ENCODE peak calls at places on chromosome 7, in seven cellular contexts. Y is adrenal gland, S is cardiac fibroblast, W is AG09309, L is A549, G is WTC11, T is bronchial epithelial cell. N is an unnamed sample.

GRCh38 chr7:53306846-53307245 is 271.4 kb downstream of the POM121L12 start:
- DNase-seq in G (no peak), T (peak), S (no peak), L (no peak), W (no peak), Y (no peak), N (no peak)

GRCh38 chr7:87959336-87959735 is 25.3 kb downstream of the ADAM22 start:
- DNase-seq in Y (no peak), T (no peak), G (no peak), S (no peak), L (no peak), W (no peak), N (no peak)

GRCh38 chr7:2145835-2146580 is 86.7 kb downstream of the MAD1L1 start:
- DNase-seq in L (no peak), Y (no peak), S (no peak), W (no peak), G (no peak), T (no peak), N (no peak)

GRCh38 chr7:3561908-3562307 is 260.9 kb downstream of the SDK1 start:
- DNase-seq in L (no peak), G (no peak), Y (no peak), W (no peak), S (no peak), T (peak), N (no peak)

GRCh38 chr7:12646139-12646538 is 41.3 kb upstream of the ARL4A start:
- DNase-seq in G (no peak), L (no peak), S (peak), Y (no peak), W (peak), T (no peak), N (no peak)

GRCh38 chr7:17769918-17770317 is 170.4 kb downstream of the SNX13 start:
- DNase-seq in L (peak), Y (peak), G (peak), W (peak), S (peak), T (peak), N (peak)

GRCh38 chr7:81709836-81710235 is 60.0 kb downstream of the HGF start:
- DNase-seq in G (no peak), S (no peak), W (no peak), T (no peak), Y (no peak), L (peak), N (no peak)

GRCh38 chr7:50644114-50644513 is 78.9 kb upstream of the DDC start:
- DNase-seq in G (no peak), S (no peak), L (no peak), W (no peak), Y (no peak), T (no peak), N (no peak)

GRCh38 chr7:111919690-111920179 is 286.5 kb downstream of the DOCK4 start:
- DNase-seq in S (peak), G (no peak), T (peak), L (no peak), W (no peak), Y (no peak), N (no peak)

GRCh38 chr7:148535227-148535626 is 55.3 kb upstream of the C7orf33 start:
- DNase-seq in G (no peak), W (no peak), T (no peak), Y (no peak), L (peak), S (no peak), N (peak)

GRCh38 chr7:44823266-44823781 is 24.6 kb downstream of the H2AZ2 start:
- DNase-seq in G (no peak), S (no peak), Y (no peak), L (no peak), W (no peak), T (no peak), N (no peak)

GRCh38 chr7:107404740-107405537 is 64.9 kb upstream of the GPR22 start:
- DNase-seq in T (peak), G (no peak), S (no peak), Y (no peak), L (no peak), W (no peak), N (no peak)

GRCh38 chr7:787332-788240 is 44.7 kb upstream of the SUN1 start:
- DNase-seq in L (no peak), S (no peak), T (no peak), W (no peak), G (peak), Y (no peak), N (no peak)
- TF ChIP-seq CTCF in L (no peak), S (no peak), T (no peak), W (no peak), G (no peak), Y (no peak), N (no peak)

DNA sequence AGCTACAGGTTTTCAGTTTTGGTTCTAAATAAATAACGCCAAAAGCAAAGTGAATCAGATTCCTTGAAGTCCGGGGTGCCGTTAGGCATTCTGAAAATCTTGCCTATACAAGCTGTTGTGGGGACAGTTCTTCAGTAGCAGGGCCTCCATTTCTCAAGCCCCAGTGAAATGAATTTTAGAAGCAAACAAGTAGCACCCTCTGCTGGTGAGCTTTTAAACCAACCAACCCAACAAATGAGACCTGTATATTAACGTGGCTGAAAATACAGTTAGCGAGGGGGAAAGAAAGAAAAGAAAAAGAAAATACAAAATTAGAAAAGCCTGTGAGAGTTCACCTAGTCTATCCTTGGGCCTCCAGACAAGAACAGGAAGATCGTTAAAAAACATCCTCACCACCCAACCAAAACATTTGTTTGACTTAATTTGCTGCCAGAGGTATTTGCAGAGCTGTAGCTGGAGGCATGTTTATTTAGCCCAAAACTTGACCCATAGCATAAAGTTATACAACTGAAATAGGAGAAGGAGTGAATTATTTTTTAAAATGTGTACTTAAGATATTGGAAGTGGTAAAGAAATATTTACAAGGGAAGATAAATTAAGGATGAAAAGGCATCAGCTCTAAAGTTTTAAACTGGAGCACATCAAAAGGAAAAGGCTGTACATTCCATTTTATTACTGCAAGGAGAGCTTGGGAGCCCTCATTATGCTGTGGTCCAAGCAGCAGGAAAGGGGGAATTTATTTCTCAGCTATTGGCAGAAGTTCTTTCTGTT is 98.9 kb downstream of the DYNC1I1 start:
- DNase-seq in W (peak), T (peak), S (peak), L (peak), G (peak), Y (peak), N (peak)
- TF ChIP-seq CTCF in W (peak), T (peak), S (peak), L (peak), G (peak), Y (peak), N (peak)

GRCh38 chr7:116591202-116592040 is 66.6 kb downstream of the CAV1 start:
- DNase-seq in Y (no peak), T (peak), W (no peak), G (no peak), S (peak), L (peak), N (no peak)
- TF ChIP-seq CTCF in Y (peak), T (peak), W (peak), G (peak), S (peak), L (peak), N (peak)

GRCh38 chr7:16471933-16472332 is 6.4 kb upstream of the SOSTDC1 start:
- DNase-seq in Y (no peak), T (no peak), W (no peak), G (no peak), L (no peak), S (no peak), N (no peak)
- TF ChIP-seq CTCF in Y (no peak), T (no peak), W (no peak), G (no peak), L (no peak), S (no peak), N (no peak)

GRCh38 chr7:84236398-84236797 is 41.8 kb upstream of the SEMA3A start:
- DNase-seq in T (peak), S (peak), G (no peak), Y (no peak), W (no peak), L (no peak), N (no peak)

GRCh38 chr7:84230491-84230890 is 35.9 kb upstream of the SEMA3A start:
- DNase-seq in W (no peak), S (no peak), L (no peak), Y (no peak), T (no peak), G (no peak), N (no peak)

GRCh38 chr7:84231157-84231556 is 36.6 kb upstream of the SEMA3A start:
- DNase-seq in S (peak), T (peak), Y (no peak), G (no peak), W (no peak), L (no peak), N (no peak)

GRCh38 chr7:84228526-84228925 is 33.9 kb upstream of the SEMA3A start:
- DNase-seq in G (no peak), L (no peak), Y (no peak), W (no peak), T (no peak), S (no peak), N (no peak)

DNA sequence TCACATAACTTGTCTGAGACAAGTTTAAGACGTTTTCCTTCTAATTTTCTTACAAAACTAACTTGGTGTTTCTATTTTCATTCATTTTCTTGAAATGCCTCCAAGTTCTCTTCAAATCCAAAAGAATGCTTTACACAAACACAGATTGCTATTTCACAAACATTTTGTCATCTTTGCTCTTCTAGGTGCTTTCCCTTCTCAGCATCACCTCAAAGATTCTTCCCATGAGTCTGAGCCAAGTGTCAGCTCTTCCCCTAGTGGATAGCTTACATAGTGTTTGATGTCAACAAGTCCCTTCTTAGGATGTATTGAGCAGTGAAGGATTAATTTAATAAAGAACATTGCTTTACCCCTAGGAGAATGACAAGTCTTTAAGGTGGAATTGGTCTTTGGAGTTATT is 38.1 kb upstream of the SEMA3A start:
- DNase-seq in G (no peak), L (peak), Y (no peak), S (peak), T (peak), W (peak), N (no peak)
- TF ChIP-seq CTCF in G (no peak), L (no peak), Y (no peak), S (peak), T (no peak), W (peak), N (no peak)

DNA sequence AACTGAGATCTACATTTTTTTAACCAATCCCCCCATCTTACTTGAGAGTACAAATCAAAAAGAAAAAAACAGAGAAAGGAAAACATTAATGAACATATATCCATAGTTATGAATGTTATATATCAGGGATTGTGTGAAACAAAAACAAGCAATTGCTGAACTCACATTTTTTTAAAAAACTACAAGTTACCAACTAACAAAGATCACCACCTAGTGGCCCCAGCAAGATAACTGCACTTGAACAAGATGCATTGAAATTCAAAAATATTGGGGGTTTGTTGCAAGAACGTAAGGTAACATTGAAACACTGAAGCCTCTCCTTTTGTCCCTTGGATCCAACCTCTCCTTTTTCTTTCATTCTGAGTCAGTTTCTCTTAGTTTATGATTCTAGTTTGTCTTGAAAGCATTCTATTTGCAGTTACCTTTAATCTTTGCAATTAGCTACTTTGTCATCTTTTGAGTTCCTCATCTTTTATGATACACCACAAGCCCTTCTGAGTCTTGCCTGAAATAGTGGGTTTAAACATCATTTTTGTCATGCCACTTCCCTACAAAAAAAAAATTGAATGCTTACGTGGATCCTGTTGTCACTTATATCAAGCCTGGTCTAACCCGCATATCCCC is 87.3 kb upstream of the TES start:
- DNase-seq in W (peak), T (peak), G (no peak), Y (no peak), L (peak), S (peak), N (peak)
- TF ChIP-seq CTCF in W (peak), T (peak), G (peak), Y (peak), L (peak), S (peak), N (peak)

GRCh38 chr7:522071-522937 is 2.7 kb upstream of the PDGFA start:
- DNase-seq in S (peak), Y (peak), L (no peak), T (peak), W (no peak), G (peak), N (peak)
- TF ChIP-seq CTCF in S (no peak), Y (no peak), L (no peak), T (no peak), W (no peak), G (no peak), N (no peak)

DNA sequence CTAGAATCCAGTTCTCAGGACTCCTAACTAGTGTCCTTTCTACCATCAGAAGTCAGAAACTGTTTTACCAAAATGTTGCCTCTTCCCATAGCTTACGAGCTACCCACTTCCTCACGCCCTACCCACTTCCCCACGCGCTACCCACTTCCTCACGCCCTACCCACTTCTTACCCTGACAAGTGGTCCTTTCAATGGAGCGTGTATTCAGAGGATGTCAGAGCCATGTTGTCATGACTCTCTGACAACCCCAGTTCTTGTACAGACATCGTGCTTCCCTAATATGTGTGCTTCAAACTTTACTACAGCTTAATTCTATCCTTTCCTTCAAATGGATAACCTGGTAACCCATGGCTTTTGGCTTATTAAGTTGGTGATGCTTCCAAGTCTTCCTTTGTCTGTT is 84.8 kb upstream of the PHF14 start:
- DNase-seq in Y (no peak), L (no peak), G (no peak), T (no peak), S (no peak), W (no peak), N (peak)
- TF ChIP-seq CTCF in Y (no peak), L (no peak), G (no peak), T (no peak), S (no peak), W (no peak), N (no peak)

DNA sequence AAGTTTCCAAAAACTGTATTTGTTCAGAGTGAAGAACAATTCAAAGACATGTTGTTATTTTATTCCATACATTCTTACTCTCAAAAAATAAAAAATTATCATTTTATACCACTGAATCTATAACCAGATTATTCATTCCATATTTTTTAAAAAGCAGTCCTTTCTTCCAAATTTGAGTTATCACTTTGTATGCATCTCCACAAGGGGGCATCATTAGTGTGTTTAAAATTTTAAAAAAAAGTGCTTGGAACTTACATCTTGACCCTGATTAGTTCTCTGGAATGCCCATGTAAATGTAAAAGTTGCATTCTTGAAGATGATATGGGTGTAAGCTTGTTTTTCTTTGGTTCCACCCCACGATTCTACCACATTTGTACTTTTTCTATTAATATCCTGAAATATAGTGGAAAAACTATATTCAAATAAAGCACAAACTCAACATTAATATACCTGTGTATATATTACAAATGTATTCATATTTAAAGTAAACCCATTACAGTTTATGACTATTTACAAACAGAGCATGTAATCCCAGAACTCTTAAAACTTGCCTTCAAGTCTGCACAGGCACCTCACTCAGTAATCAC is 144.9 kb downstream of the ELAPOR2 start:
- DNase-seq in W (no peak), G (no peak), T (no peak), S (peak), L (peak), Y (no peak), N (no peak)
- TF ChIP-seq CTCF in W (peak), G (peak), T (peak), S (peak), L (peak), Y (peak), N (peak)